ENCODE peak calls at places on chromosome 17, in eight cellular contexts. R is DMS79; V is AG08396; L is NCI-H1092 treated with DMSO at 0.1 percent for 48 hours; K is head of caudate nucleus; Q is activated CD4-positive, alpha-beta T cell treated with anti-CD3 and anti-CD28 coated beads, Interleukin-2, amount 50 U/mL, for 1 hour; O is lower lobe of right lung; E is AG04450. M is an unnamed sample.

GRCh38 chr17:82542439-82542838 is 22.9 kb downstream of the FOXK2 start:
- DNase-seq in R (no peak), V (no peak), L (no peak), K (no peak), Q (no peak), O (no peak), E (no peak), M (no peak)

GRCh38 chr17:66542183-66542966 is 240.0 kb downstream of the PRKCA start:
- DNase-seq in R (no peak), V (no peak), L (no peak), K (no peak), Q (no peak), O (no peak), E (no peak), M (no peak)

GRCh38 chr17:19247423-19247822 is 10.3 kb downstream of the EPN2 start:
- DNase-seq in R (no peak), V (no peak), L (no peak), K (no peak), Q (no peak), O (no peak), E (no peak), M (no peak)

GRCh38 chr17:67578058-67578457 is 139.7 kb upstream of the NOL11 start:
- DNase-seq in R (no peak), V (no peak), L (no peak), K (no peak), Q (no peak), O (no peak), E (no peak), M (no peak)

GRCh38 chr17:19298561-19299213 is 61.5 kb downstream of the EPN2 start:
- DNase-seq in R (no peak), V (no peak), L (no peak), K (no peak), Q (no peak), O (no peak), E (no peak), M (peak)

GRCh38 chr17:4631836-4632582 is 9.5 kb downstream of the ALOX15 start:
- DNase-seq in R (no peak), V (no peak), L (no peak), K (no peak), Q (no peak), O (no peak), E (no peak), M (no peak)

GRCh38 chr17:60468371-60468770 is 46.1 kb downstream of the CHCT1 start:
- DNase-seq in R (no peak), V (no peak), L (no peak), K (no peak), Q (no peak), O (no peak), E (peak), M (no peak)

GRCh38 chr17:44935116-44935515 is 12.5 kb downstream of the KIF18B start:
- DNase-seq in R (no peak), V (no peak), L (no peak), K (no peak), Q (no peak), O (peak), E (no peak), M (no peak)

GRCh38 chr17:58899191-58899590 is 143.5 kb downstream of the PPM1E start:
- DNase-seq in R (no peak), V (no peak), L (no peak), K (no peak), Q (no peak), O (no peak), E (no peak), M (no peak)

GRCh38 chr17:36094232-36094631 is 4.3 kb upstream of the CCL3 start:
- DNase-seq in R (no peak), V (no peak), L (no peak), K (no peak), Q (no peak), O (no peak), E (no peak), M (no peak)

GRCh38 chr17:15456486-15456885 is 10.9 kb downstream of the CDRT4 start:
- DNase-seq in R (no peak), V (no peak), L (no peak), K (no peak), Q (no peak), O (no peak), E (no peak), M (peak)

GRCh38 chr17:18224428-18225120 is 861 bp upstream of the LLGL1 start:
- DNase-seq in R (no peak), V (no peak), L (no peak), K (no peak), Q (no peak), O (no peak), E (no peak), M (peak)

GRCh38 chr17:68511671-68512246 is 471 bp upstream of the PRKAR1A start:
- DNase-seq in R (peak), V (peak), L (peak), K (peak), Q (peak), O (peak), E (peak), M (peak)

GRCh38 chr17:17057057-17057551 is 14.8 kb downstream of the MPRIP start:
- DNase-seq in R (no peak), V (no peak), L (no peak), K (no peak), Q (no peak), O (no peak), E (no peak), M (no peak)

GRCh38 chr17:81519284-81520020 is 6.9 kb upstream of the ACTG1 start:
- DNase-seq in R (no peak), V (no peak), L (no peak), K (peak), Q (peak), O (peak), E (no peak), M (peak)

GRCh38 chr17:1577186-1577585 is 14.6 kb upstream of the PITPNA start:
- DNase-seq in R (no peak), V (peak), L (no peak), K (peak), Q (no peak), O (peak), E (peak), M (peak)

GRCh38 chr17:80599546-80600305 is 55.1 kb downstream of the RPTOR start:
- DNase-seq in R (peak), V (no peak), L (no peak), K (no peak), Q (no peak), O (no peak), E (no peak), M (no peak)

GRCh38 chr17:77019955-77020379 is 120.8 kb upstream of the SEC14L1 start:
- DNase-seq in R (no peak), V (no peak), L (no peak), K (no peak), Q (no peak), O (no peak), E (no peak), M (no peak)

GRCh38 chr17:60079401-60079861 is 710 bp upstream of the HEATR6 start:
- DNase-seq in R (no peak), V (peak), L (peak), K (no peak), Q (no peak), O (no peak), E (no peak), M (no peak)

GRCh38 chr17:31388770-31389672 is 2.5 kb upstream of the RAB11FIP4 start:
- DNase-seq in R (no peak), V (peak), L (peak), K (peak), Q (peak), O (no peak), E (no peak), M (no peak)

GRCh38 chr17:8857919-8858318 is 9.6 kb downstream of the PIK3R6 start:
- DNase-seq in R (no peak), V (no peak), L (no peak), K (no peak), Q (no peak), O (no peak), E (no peak), M (no peak)